ENCODE peak calls at places on chromosomes 3 and 15, in seven cellular contexts. C is activated gamma-delta T cell treated with Interleukin-2 at 50 U/mL for 16 hours; E is neuronal stem cell; O is NCI-H1092; Q is A172; L is stimulated activated CD8-positive, alpha-beta memory T cell treated with anti-CD3 and anti-CD28 coated beads, Interleukin-2, amount 100 ng/mL, for 48 hours; B is activated naive CD4-positive, alpha-beta T cell. D is an unnamed sample.

GRCh38 chr15:94026458-94026967 is 204.8 kb upstream of the MCTP2 start:
- DNase-seq in Q (peak; percentile 91), O (no peak), L (no peak), B (no peak), E (no peak), C (no peak), D (no peak)

GRCh38 chr15:48774484-48774883 is 36.4 kb downstream of the CEP152 start:
- DNase-seq in Q (no peak), C (no peak), E (no peak), O (no peak), B (no peak), L (no peak), D (no peak)

GRCh38 chr3:69784854-69785523 is 45.7 kb downstream of the MITF start:
- DNase-seq in L (no peak), C (no peak), E (no peak), Q (peak; percentile 78), B (no peak), O (no peak), D (peak; percentile 51)

GRCh38 chr3:50428007-50428633 is 68.8 kb upstream of the TMEM115 start:
- DNase-seq in C (peak; percentile 38), E (no peak), B (no peak), L (no peak), O (peak; percentile 25), Q (no peak), D (no peak)

GRCh38 chr3:151998744-151999143 is 125.3 kb downstream of the SUCNR1 start:
- DNase-seq in O (no peak), Q (no peak), L (no peak), B (no peak), C (no peak), E (no peak), D (no peak)

GRCh38 chr3:88131695-88132094 is 18.1 kb upstream of the C3orf38 start:
- DNase-seq in Q (no peak), E (no peak), C (no peak), L (no peak), O (no peak), B (no peak), D (no peak)

GRCh38 chr3:151686257-151686656 is 47.5 kb upstream of the AADACL2 start:
- DNase-seq in O (no peak), B (no peak), L (no peak), C (no peak), E (no peak), Q (peak; percentile 53), D (no peak)

GRCh38 chr3:185717627-185718330 is 107.1 kb downstream of the IGF2BP2 start:
- DNase-seq in Q (no peak), E (no peak), O (no peak), C (no peak), B (no peak), L (no peak), D (no peak)

GRCh38 chr3:124829175-124829818 is 57.9 kb downstream of the ITGB5 start:
- DNase-seq in L (no peak), B (no peak), Q (no peak), E (no peak), C (no peak), O (no peak), D (no peak)

GRCh38 chr15:53884441-53884840 is 93.8 kb upstream of the UNC13C start:
- DNase-seq in Q (no peak), O (no peak), C (no peak), L (no peak), B (no peak), E (no peak), D (no peak)

GRCh38 chr3:47250309-47251060 is 32.1 kb downstream of the KIF9 start:
- DNase-seq in Q (peak; percentile 41), C (no peak), O (no peak), B (no peak), L (no peak), E (peak; percentile 14), D (no peak)

GRCh38 chr3:116417151-116417550 is 28.1 kb downstream of the LSAMP start:
- DNase-seq in B (no peak), C (no peak), E (no peak), O (no peak), Q (no peak), L (no peak), D (no peak)

GRCh38 chr15:67914537-67915373 is 74.9 kb upstream of the RNU6-1 start:
- DNase-seq in B (no peak), E (peak; percentile 38), Q (no peak), C (no peak), L (no peak), O (peak; percentile 35), D (peak; percentile 66)

GRCh38 chr3:150069633-150070032 is 98.9 kb upstream of the PFN2 start:
- DNase-seq in Q (no peak), C (no peak), B (no peak), O (no peak), L (no peak), E (no peak), D (no peak)

D was measured in mucosa of descending colon.